ENCODE peak calls at places on chromosomes 16 and 17, in nine cellular contexts. U, N, E, V, K, Q, F, Y and I are unnamed samples.
A peak's percentile ranks its signal among the peaks of the same experiment; 100 is the strongest.

GRCh38 chr16:23650674-23651073 is 9.4 kb downstream of the DCTN5 start:
- DNase-seq in K (peak; percentile 24), N (no peak), F (peak; percentile 11), U (no peak), Q (no peak), Y (no peak), V (no peak), E (peak; percentile 20), I (no peak)

GRCh38 chr17:42198897-42199296 is 4.6 kb upstream of the GHDC start:
- DNase-seq in U (no peak), V (no peak), Q (no peak), Y (no peak), F (no peak), N (no peak), K (no peak), E (no peak), I (no peak)

GRCh38 chr16:68296693-68297092 is 14.1 kb downstream of the SLC7A6OS start:
- DNase-seq in K (no peak), V (no peak), F (no peak), Y (no peak), N (no peak), U (no peak), E (no peak), Q (no peak), I (no peak)

GRCh38 chr17:73255671-73256181 is 6.0 kb downstream of the CPSF4L start:
- DNase-seq in K (peak; percentile 78), U (peak; percentile 74), Q (no peak), N (peak; percentile 94), V (peak; percentile 62), Y (peak; percentile 48), F (peak; percentile 70), E (peak; percentile 24), I (no peak)

GRCh38 chr16:17414421-17414820 is 56.3 kb downstream of the XYLT1 start:
- DNase-seq in F (no peak), Y (no peak), U (no peak), K (no peak), V (no peak), E (no peak), Q (peak; percentile 32), N (no peak), I (no peak)

GRCh38 chr16:81632392-81633146 is 146.5 kb upstream of the PLCG2 start:
- DNase-seq in K (no peak), Y (peak; percentile 93), F (peak; percentile 61), V (peak; percentile 46), U (no peak), Q (no peak), N (no peak), E (peak; percentile 94), I (peak; percentile 61)

GRCh38 chr17:77596491-77597420 is 361.7 kb upstream of the TNRC6C start:
- DNase-seq in F (no peak), Y (no peak), U (no peak), E (no peak), K (no peak), N (no peak), V (no peak), Q (no peak), I (no peak)

GRCh38 chr16:57091200-57091989 is 988 bp upstream of the CPNE2 start:
- DNase-seq in V (peak; percentile 70), F (peak; percentile 48), K (peak; percentile 31), Q (no peak), U (no peak), E (peak; percentile 53), N (peak; percentile 87), Y (peak; percentile 32), I (peak; percentile 79)

GRCh38 chr17:82930924-82931695 is 91.3 kb upstream of the ZNF750 start:
- DNase-seq in U (no peak), Q (no peak), Y (no peak), F (no peak), N (no peak), V (no peak), K (no peak), E (no peak), I (peak; percentile 61)

GRCh38 chr16:50354629-50355456 is 13.9 kb downstream of the BRD7 start:
- DNase-seq in F (peak; percentile 71), V (peak; percentile 54), E (no peak), N (no peak), Q (no peak), K (no peak), Y (no peak), U (no peak), I (no peak)

GRCh38 chr17:40516581-40517285 is 15.3 kb upstream of the TNS4 start:
- DNase-seq in K (no peak), V (peak; percentile 67), U (no peak), E (no peak), N (peak; percentile 74), F (no peak), Q (peak; percentile 60), Y (peak; percentile 62), I (no peak)

GRCh38 chr16:87487361-87487924 is 5.4 kb downstream of the ZCCHC14 start:
- DNase-seq in V (peak; percentile 83), E (no peak), U (peak; percentile 26), F (no peak), Y (peak; percentile 69), K (peak; percentile 65), Q (no peak), N (peak; percentile 85), I (peak; percentile 86)

GRCh38 chr17:53516643-53517042 is 306.1 kb upstream of the KIF2B start:
- DNase-seq in Y (no peak), K (peak; percentile 46), Q (no peak), V (peak; percentile 26), U (no peak), E (no peak), F (peak; percentile 2), N (no peak), I (no peak)

GRCh38 chr17:48892940-48893645 is 506 bp downstream of the ATP5MC1 start:
- DNase-seq in U (no peak), K (no peak), N (peak; percentile 65), V (peak; percentile 42), F (peak; percentile 53), E (no peak), Y (no peak), Q (no peak), I (no peak)

GRCh38 chr16:9971907-9972306 is 210.3 kb downstream of the GRIN2A start:
- DNase-seq in U (no peak), Q (no peak), F (no peak), K (no peak), Y (no peak), V (no peak), N (no peak), E (no peak), I (no peak)

GRCh38 chr17:8922451-8922850 is 43.1 kb downstream of the PIK3R5 start:
- DNase-seq in K (no peak), N (no peak), Q (no peak), U (no peak), E (peak; percentile 75), F (peak; percentile 86), Y (no peak), V (peak; percentile 96), I (no peak)

GRCh38 chr16:67685388-67686112 is 18.9 kb downstream of the C16orf86 start:
- DNase-seq in Q (no peak), U (no peak), K (no peak), Y (no peak), V (no peak), F (no peak), E (no peak), N (no peak), I (no peak)

GRCh38 chr17:20206591-20206990 is 197.4 kb downstream of the SPECC1 start:
- DNase-seq in K (no peak), U (no peak), E (peak; percentile 83), Y (no peak), V (peak; percentile 83), F (peak; percentile 79), Q (no peak), N (no peak), I (no peak)

GRCh38 chr17:27326585-27326984 is 32.7 kb downstream of the WSB1 start:
- DNase-seq in E (no peak), V (no peak), K (no peak), Q (no peak), Y (no peak), N (no peak), U (no peak), F (no peak), I (no peak)

GRCh38 chr17:43832168-43832975 is 574 bp downstream of the MPP3 start:
- DNase-seq in U (no peak), Y (no peak), E (peak; percentile 69), F (peak; percentile 84), K (peak; percentile 57), N (peak; percentile 84), V (peak; percentile 91), Q (no peak), I (peak; percentile 81)
- H3K9ac ChIP-seq in U (peak overlapping the region; percentile 96), Y (peak overlapping the region; percentile 84), E (peak overlapping the region; percentile 74), F (peak overlapping the region; percentile 73), K (no peak overlapping the region), N (no peak overlapping the region), V (peak overlapping the region; percentile 88), Q (no peak overlapping the region), I (no peak overlapping the region)

GRCh38 chr16:3808308-3809063 is 72.0 kb downstream of the CREBBP start:
- DNase-seq in F (no peak), U (no peak), Q (no peak), E (no peak), Y (no peak), V (no peak), N (no peak), K (no peak), I (no peak)
- H3K4me3 ChIP-seq in F (no peak overlapping the region), U (no peak overlapping the region), Q (no peak overlapping the region), E (no peak overlapping the region), Y (no peak overlapping the region), V (no peak overlapping the region), N (no peak overlapping the region), K (no peak overlapping the region), I (no peak overlapping the region)

DNA sequence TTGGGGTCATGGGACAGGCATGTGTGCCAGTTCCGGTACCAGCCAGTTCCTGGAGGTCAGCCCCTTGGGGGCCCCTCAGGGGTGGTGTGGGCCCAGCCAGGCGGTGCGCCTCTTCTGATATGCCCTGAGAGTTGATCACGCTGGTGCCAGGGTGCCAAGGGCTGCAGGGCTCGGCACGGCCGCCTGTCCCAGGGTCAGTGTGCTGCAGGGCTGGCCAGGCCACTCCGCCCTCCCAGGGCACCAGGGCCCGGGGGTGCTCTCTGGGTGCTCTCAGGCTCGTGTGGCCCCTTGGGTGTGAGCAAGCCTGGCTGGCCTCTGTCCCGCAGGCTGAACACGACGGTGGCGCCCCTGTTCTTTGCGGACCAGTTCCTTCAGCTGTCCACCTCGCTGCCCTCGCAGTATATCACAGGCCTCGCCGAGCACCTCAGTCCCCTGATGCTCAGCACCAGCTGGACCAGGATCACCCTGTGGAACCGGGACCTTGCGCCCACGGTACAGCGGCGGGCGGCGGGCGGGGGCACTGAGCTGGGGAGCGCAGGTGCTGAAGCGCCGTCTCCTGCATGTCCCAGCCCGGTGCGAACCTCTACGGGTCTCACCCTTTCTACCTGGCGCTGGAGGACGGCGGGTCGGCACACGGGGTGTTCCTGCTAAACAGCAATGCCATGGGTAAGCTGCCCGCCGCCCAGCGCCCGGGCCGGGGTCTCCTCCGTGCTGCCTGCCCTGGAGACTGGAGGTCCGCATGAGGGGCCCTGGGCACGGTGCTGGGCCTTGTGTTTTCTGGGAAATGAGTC is 6.0 kb downstream of the GAA start:
- DNase-seq in V (no peak), U (no peak), F (no peak), N (no peak), Y (no peak), Q (no peak), K (no peak), E (no peak), I (peak; percentile 69)
- H3K9ac ChIP-seq in V (no peak overlapping the region), U (no peak overlapping the region), F (no peak overlapping the region), N (no peak overlapping the region), Y (no peak overlapping the region), Q (no peak overlapping the region), K (no peak overlapping the region), E (no peak overlapping the region), I (no peak overlapping the region)

DNA sequence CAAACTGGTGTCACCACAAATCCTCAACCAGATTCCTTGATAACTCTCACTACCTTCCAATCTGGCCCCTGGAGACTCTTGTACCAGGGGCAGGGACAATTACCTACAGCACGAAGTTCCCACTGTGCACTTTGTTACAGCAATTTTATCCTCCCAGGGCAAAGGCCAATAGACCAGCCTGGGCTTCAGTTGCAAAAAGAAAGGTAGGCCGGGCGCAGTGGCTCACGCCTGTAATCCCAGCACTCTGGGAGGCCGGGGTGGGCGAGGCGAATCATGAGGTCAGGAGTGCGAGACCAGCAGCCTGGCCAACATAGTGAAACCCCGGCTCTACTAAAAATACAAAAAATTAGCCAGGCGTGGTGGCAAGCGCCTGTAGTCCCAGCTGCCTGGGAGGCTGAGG is 36.9 kb downstream of the USP7 start:
- DNase-seq in N (no peak), U (no peak), V (no peak), Y (no peak), K (no peak), F (no peak), E (no peak), Q (no peak), I (no peak)
- H3K4me3 ChIP-seq in N (no peak overlapping the region), U (no peak overlapping the region), V (no peak overlapping the region), Y (no peak overlapping the region), K (no peak overlapping the region), F (no peak overlapping the region), E (no peak overlapping the region), Q (no peak overlapping the region), I (no peak overlapping the region)